ENCODE peak calls at places on chromosomes 16 and 17, in five cellular contexts. N is breast epithelium, T is upper lobe of right lung, H is lower lobe of right lung, L is GM23338. O is an unnamed sample.

GRCh38 chr17:78346605-78347250 is 13.1 kb downstream of the SOCS3 start:
- DNase-seq in T (no peak), L (peak; percentile 37), N (no peak), H (no peak), O (no peak)

GRCh38 chr16:79601092-79601977 is 798 bp upstream of the MAF start:
- DNase-seq in L (peak; percentile 52), H (peak; percentile 65), T (peak; percentile 80), N (peak; percentile 31), O (peak; percentile 65)

GRCh38 chr17:10521949-10522348 is 3.6 kb upstream of the MYH1 start:
- DNase-seq in N (no peak), H (no peak), T (no peak), L (no peak), O (no peak)

GRCh38 chr17:63497708-63498483 is 21.0 kb downstream of the ACE start:
- DNase-seq in L (peak; percentile 85), T (no peak), N (no peak), H (no peak), O (no peak)

GRCh38 chr17:16934133-16934795 is 37.7 kb downstream of the TNFRSF13B start:
- DNase-seq in H (no peak), N (no peak), T (peak; percentile 55), L (no peak), O (no peak)

GRCh38 chr16:15746332-15746731 is 96.3 kb downstream of the NDE1 start:
- DNase-seq in T (no peak), H (no peak), L (no peak), N (no peak), O (no peak)

GRCh38 chr17:10126554-10127493 is 71.6 kb downstream of the GAS7 start:
- DNase-seq in N (no peak), T (no peak), H (no peak), L (peak; percentile 23), O (no peak)

GRCh38 chr16:1048442-1049112 is 24.0 kb upstream of the SSTR5 start:
- DNase-seq in H (no peak), N (no peak), T (no peak), L (peak; percentile 93), O (peak; percentile 43)

GRCh38 chr17:73151888-73152633 is 12.7 kb upstream of the SSTR2 start:
- DNase-seq in H (no peak), T (no peak), N (no peak), L (no peak), O (no peak)

GRCh38 chr17:36578671-36579070 is 13.0 kb upstream of the DHRS11 start:
- DNase-seq in T (no peak), N (no peak), H (no peak), L (no peak), O (no peak)

GRCh38 chr16:23877107-23878070 is 41.6 kb downstream of the PRKCB start:
- DNase-seq in N (no peak), H (no peak), L (no peak), T (no peak), O (no peak)

GRCh38 chr16:51884773-51885172 is 662.2 kb downstream of the TOX3 start:
- DNase-seq in L (no peak), H (no peak), N (no peak), T (no peak), O (no peak)

GRCh38 chr17:4676777-4677176 is 27.2 kb downstream of the PELP1 start:
- DNase-seq in H (no peak), N (no peak), T (no peak), L (no peak), O (no peak)

GRCh38 chr17:2672026-2672425 is 39.5 kb downstream of the CLUH start:
- DNase-seq in L (no peak), T (no peak), N (no peak), H (no peak), O (no peak)

GRCh38 chr17:67558740-67559380 is 158.9 kb upstream of the NOL11 start:
- DNase-seq in L (no peak), H (no peak), T (no peak), N (no peak), O (no peak)

GRCh38 chr16:65621640-65622039 is 499.8 kb upstream of the CDH11 start:
- DNase-seq in H (no peak), L (no peak), N (no peak), T (no peak), O (no peak)

GRCh38 chr17:29291163-29291752 is 2.7 kb downstream of the NUFIP2 start:
- DNase-seq in N (no peak), L (peak; percentile 74), H (no peak), T (no peak), O (peak; percentile 36)

GRCh38 chr17:35514561-35514960 is 22.9 kb downstream of the SLFN12L start:
- DNase-seq in T (no peak), L (no peak), H (no peak), N (no peak), O (no peak)

GRCh38 chr16:80084614-80085013 is 456.2 kb upstream of the DYNLRB2 start:
- DNase-seq in N (peak; percentile 33), L (peak; percentile 85), H (no peak), T (no peak), O (peak; percentile 32)

GRCh38 chr16:5465714-5466113 is 368.1 kb upstream of the EEF2KMT start:
- DNase-seq in H (no peak), L (no peak), T (no peak), N (no peak), O (no peak)

GRCh38 chr17:31444026-31444425 is 52.6 kb downstream of the RAB11FIP4 start:
- DNase-seq in N (no peak), T (no peak), L (no peak), H (no peak), O (no peak)

GRCh38 chr17:15894258-15894657 is 50.7 kb upstream of the ADORA2B start:
- DNase-seq in N (no peak), T (peak; percentile 42), H (no peak), L (no peak), O (no peak)

GRCh38 chr16:59973966-59974365 is 1239.8 kb upstream of the GOT2 start:
- DNase-seq in H (no peak), L (no peak), N (no peak), T (no peak), O (no peak)

GRCh38 chr17:56762988-56763387 is 70.7 kb downstream of the C17orf67 start:
- DNase-seq in L (no peak), T (no peak), N (no peak), H (no peak), O (no peak)

GRCh38 chr16:80369559-80369958 is 171.2 kb upstream of the DYNLRB2 start:
- DNase-seq in N (peak; percentile 39), L (peak; percentile 70), H (no peak), T (no peak), O (peak; percentile 36)

GRCh38 chr17:27951872-27952271 is 58.7 kb upstream of the LYRM9 start:
- DNase-seq in L (no peak), H (no peak), N (no peak), T (no peak), O (no peak)

GRCh38 chr16:28905800-28906372 is 19.2 kb downstream of the RABEP2 start:
- DNase-seq in N (no peak), H (no peak), L (no peak), T (no peak), O (no peak)

GRCh38 chr17:5120036-5120435 is 4.2 kb downstream of the USP6 start:
- DNase-seq in L (no peak), N (no peak), H (peak; percentile 19), T (no peak), O (no peak)

GRCh38 chr16:22007509-22008214 is at the start of gene MOSMO:
- DNase-seq in N (peak; percentile 40), L (peak; percentile 87), T (peak; percentile 90), H (peak; percentile 82), O (peak; percentile 69)

GRCh38 chr17:73820686-73821448 is 176.6 kb upstream of the SDK2 start:
- DNase-seq in N (no peak), T (no peak), H (no peak), L (peak; percentile 88), O (peak; percentile 37)

GRCh38 chr16:89827383-89828198 is 684 bp upstream of the SPIRE2 start:
- DNase-seq in T (no peak), H (peak; percentile 73), N (peak; percentile 49), L (peak; percentile 77), O (peak; percentile 69)

GRCh38 chr16:16073884-16074781 is 124.7 kb downstream of the ABCC1 start:
- DNase-seq in T (peak; percentile 77), N (peak; percentile 60), L (peak; percentile 79), H (peak; percentile 73), O (no peak)

GRCh38 chr16:89417352-89417751 is 73.0 kb downstream of the ANKRD11 start:
- DNase-seq in H (no peak), N (no peak), T (no peak), L (no peak), O (peak; percentile 44)

GRCh38 chr17:77879896-77880280 is 78.6 kb upstream of the TNRC6C start:
- DNase-seq in H (peak; percentile 9), N (no peak), L (no peak), T (no peak), O (no peak)

GRCh38 chr17:59219370-59219769 is 941 bp upstream of the GDPD1 start:
- DNase-seq in T (no peak), N (no peak), L (no peak), H (no peak), O (no peak)

GRCh38 chr17:22505660-22506059 is 813.3 kb downstream of the KCNJ18 start:
- DNase-seq in N (no peak), L (no peak), H (no peak), T (no peak), O (no peak)

GRCh38 chr17:77865109-77865611 is 93.3 kb upstream of the TNRC6C start:
- DNase-seq in N (no peak), L (no peak), T (peak; percentile 40), H (peak; percentile 30), O (no peak)

DNA sequence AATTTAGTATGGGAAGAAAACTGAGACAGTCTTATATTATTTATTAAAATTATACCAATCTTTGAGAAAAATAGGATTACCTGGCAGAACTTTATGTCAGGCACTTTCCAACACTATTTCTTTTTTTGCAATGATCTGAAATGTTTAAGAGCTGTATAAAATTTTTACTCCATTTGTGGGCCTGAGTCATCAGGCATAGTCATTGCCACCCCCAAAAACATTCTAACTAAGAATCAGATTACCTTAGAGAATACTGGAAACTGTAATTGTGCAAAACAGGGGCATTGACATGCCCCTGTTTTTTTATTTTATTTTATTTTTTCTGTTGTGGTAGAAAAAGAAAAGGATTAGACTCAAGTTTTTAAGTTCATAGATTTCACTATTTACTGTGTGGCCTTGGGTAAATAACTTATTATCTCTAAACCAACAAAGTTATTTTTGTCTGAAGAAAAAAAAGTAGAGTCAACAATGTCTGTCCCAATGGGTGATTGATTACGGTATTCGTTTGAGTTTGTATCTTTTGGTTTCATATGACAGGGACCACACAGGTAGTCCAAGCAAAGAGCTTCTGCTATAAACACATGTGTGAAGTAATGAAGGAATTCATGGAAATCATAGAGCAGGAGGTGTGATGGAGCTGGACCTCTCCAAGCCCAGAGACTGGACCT is 24.6 kb downstream of the VAT1L start:
- DNase-seq in L (no peak), T (no peak), H (no peak), N (no peak), O (no peak)
- H3K27me3 ChIP-seq in L (no peaks in the 10 kb centered on the region), T (no peaks in the 10 kb centered on the region), H (no peaks in the 10 kb centered on the region), N (no peaks in the 10 kb centered on the region), O (no peaks in the 10 kb centered on the region)

GRCh38 chr17:61520897-61521296 is 68.7 kb downstream of the TBX4 start:
- DNase-seq in N (no peak), L (no peak), H (no peak), T (no peak), O (no peak)
- H3K27me3 ChIP-seq in N (no peaks in the 10 kb centered on the region), L (no peaks in the 10 kb centered on the region), H (peaks cover 8% of the 10 kb centered on the region), T (no peaks in the 10 kb centered on the region), O (no peaks in the 10 kb centered on the region)

GRCh38 chr17:39863918-39864746 is at the start of gene IKZF3:
- DNase-seq in H (peak; percentile 87), N (peak; percentile 36), L (peak; percentile 91), T (peak; percentile 93), O (peak; percentile 70)
- H3K27me3 ChIP-seq in H (peaks cover 80% of the 10 kb centered on the region), N (no peaks in the 10 kb centered on the region), L (peaks cover 83% of the 10 kb centered on the region), T (peaks cover 47% of the 10 kb centered on the region), O (peaks cover 18% of the 10 kb centered on the region)

GRCh38 chr17:48472485-48473281 is 42.7 kb upstream of the SKAP1 start:
- DNase-seq in L (peak; percentile 51), T (no peak), H (no peak), N (no peak), O (no peak)
- H3K27me3 ChIP-seq in L (peaks cover 3% of the 10 kb centered on the region), T (peaks cover 6% of the 10 kb centered on the region), H (peaks cover 4% of the 10 kb centered on the region), N (no peaks in the 10 kb centered on the region), O (no peaks in the 10 kb centered on the region)